ENCODE peak calls at places on chromosomes 5 and 9, in six cellular contexts. B is A549, E is K562, M is endothelial cell of umbilical vein, H is GM12878, R is HepG2. S is an unnamed sample.

GRCh38 chr5:140672455-140673186 is 755 bp downstream of the DND1 start:
- DNase-seq in M (peak), E (no peak), B (no peak), H (no peak), R (no peak), S (peak)

GRCh38 chr9:114989600-114990410 is 59.4 kb upstream of the TNFSF8 start:
- DNase-seq in E (no peak), H (peak), R (no peak), B (no peak), M (no peak), S (peak)

GRCh38 chr5:143564417-143564816 is 160.9 kb upstream of the NR3C1 start:
- DNase-seq in R (no peak), B (no peak), H (peak), M (no peak), E (no peak), S (peak)

GRCh38 chr9:76403352-76403751 is 9.1 kb upstream of the RFK start:
- DNase-seq in E (no peak), B (peak), R (peak), M (peak), H (peak), S (peak)

GRCh38 chr5:137142371-137143243 is 356.5 kb downstream of the SPOCK1 start:
- DNase-seq in M (no peak), E (no peak), H (peak), B (no peak), R (no peak), S (no peak)

GRCh38 chr5:68279960-68280359 is 64.4 kb downstream of the PIK3R1 start:
- DNase-seq in M (no peak), R (no peak), H (no peak), B (no peak), E (peak), S (no peak)

GRCh38 chr9:3200331-3200774 is 325.4 kb downstream of the RFX3 start:
- DNase-seq in H (no peak), R (no peak), B (no peak), M (no peak), E (no peak), S (no peak)

GRCh38 chr9:90878562-90878961 is 76.9 kb downstream of the SYK start:
- DNase-seq in H (no peak), E (no peak), B (no peak), R (no peak), M (no peak), S (no peak)

GRCh38 chr9:86687788-86688187 is 259.5 kb downstream of the GAS1 start:
- DNase-seq in M (no peak), B (no peak), H (no peak), R (no peak), E (no peak), S (no peak)

GRCh38 chr5:67493676-67494075 is 297.1 kb upstream of the CD180 start:
- DNase-seq in E (no peak), M (peak), R (peak), H (no peak), B (no peak), S (peak)

GRCh38 chr5:109252731-109253130 is 157.0 kb downstream of the PJA2 start:
- DNase-seq in B (no peak), H (no peak), R (no peak), M (no peak), E (no peak), S (no peak)

GRCh38 chr5:174741352-174741751 is 17.0 kb downstream of the MSX2 start:
- DNase-seq in H (no peak), M (no peak), R (no peak), B (no peak), E (no peak), S (no peak)

GRCh38 chr5:36692791-36693763 is 86.7 kb downstream of the SLC1A3 start:
- DNase-seq in H (no peak), M (peak), R (peak), B (peak), E (peak), S (peak)

GRCh38 chr9:105062222-105062850 is 134.4 kb upstream of the ABCA1 start:
- DNase-seq in B (no peak), H (no peak), M (no peak), E (no peak), R (no peak), S (no peak)

GRCh38 chr9:130920762-130921482 is 18.1 kb downstream of the FIBCD1 start:
- DNase-seq in E (peak), B (no peak), R (no peak), M (no peak), H (no peak), S (no peak)

GRCh38 chr5:139808481-139809330 is 13.1 kb downstream of the PSD2 start:
- DNase-seq in R (no peak), H (no peak), B (no peak), M (peak), E (peak), S (peak)

GRCh38 chr5:155307219-155307618 is 293.7 kb downstream of the KIF4B start:
- DNase-seq in E (no peak), H (no peak), R (no peak), M (no peak), B (no peak), S (no peak)

GRCh38 chr9:98021306-98022040 is 35.1 kb upstream of the NANS start:
- DNase-seq in H (no peak), B (no peak), E (no peak), M (no peak), R (no peak), S (no peak)

GRCh38 chr5:154677921-154678320 is 77.3 kb upstream of the LARP1 start:
- DNase-seq in B (no peak), E (no peak), H (no peak), R (no peak), M (no peak), S (peak)

GRCh38 chr9:128819716-128820664 is 1.7 kb downstream of the ENDOG start:
- DNase-seq in H (no peak), E (peak), R (no peak), B (no peak), M (no peak), S (no peak)

GRCh38 chr5:73591698-73592501 is 26.4 kb downstream of the UTP15 start:
- DNase-seq in M (peak), B (no peak), R (no peak), E (no peak), H (no peak), S (no peak)

GRCh38 chr9:18863821-18864220 is 169.2 kb downstream of the SAXO1 start:
- DNase-seq in R (no peak), H (no peak), E (no peak), B (no peak), M (no peak), S (no peak)

GRCh38 chr5:156475831-156476551 is 149.0 kb downstream of the SGCD start:
- DNase-seq in M (no peak), H (no peak), B (peak), E (no peak), R (no peak), S (no peak)

GRCh38 chr9:131598121-131598520 is 52.8 kb downstream of the PRRT1B start:
- DNase-seq in R (no peak), H (no peak), M (no peak), B (no peak), E (no peak), S (peak)

GRCh38 chr5:103258957-103259704 is 568 bp downstream of the MACIR start:
- DNase-seq in R (peak), H (no peak), B (peak), M (peak), E (peak), S (peak)

GRCh38 chr9:124339603-124340146 is 75.6 kb downstream of the PSMB7 start:
- DNase-seq in H (no peak), R (no peak), M (no peak), B (no peak), E (no peak), S (no peak)

GRCh38 chr9:28883209-28883608 is 1309.9 kb upstream of the C9orf72 start:
- DNase-seq in B (no peak), M (no peak), H (no peak), E (no peak), R (no peak), S (no peak)

GRCh38 chr5:104540448-104540847 is 977.9 kb upstream of the NUDT12 start:
- DNase-seq in B (no peak), E (no peak), M (peak), R (no peak), H (no peak), S (no peak)

GRCh38 chr5:19733612-19734495 is 254.1 kb downstream of the CDH18 start:
- DNase-seq in B (no peak), E (no peak), M (no peak), R (no peak), H (no peak), S (no peak)

GRCh38 chr9:110029422-110029814 is 178.5 kb downstream of the C9orf152 start:
- DNase-seq in H (no peak), E (no peak), R (peak), M (peak), B (peak), S (peak)

DNA sequence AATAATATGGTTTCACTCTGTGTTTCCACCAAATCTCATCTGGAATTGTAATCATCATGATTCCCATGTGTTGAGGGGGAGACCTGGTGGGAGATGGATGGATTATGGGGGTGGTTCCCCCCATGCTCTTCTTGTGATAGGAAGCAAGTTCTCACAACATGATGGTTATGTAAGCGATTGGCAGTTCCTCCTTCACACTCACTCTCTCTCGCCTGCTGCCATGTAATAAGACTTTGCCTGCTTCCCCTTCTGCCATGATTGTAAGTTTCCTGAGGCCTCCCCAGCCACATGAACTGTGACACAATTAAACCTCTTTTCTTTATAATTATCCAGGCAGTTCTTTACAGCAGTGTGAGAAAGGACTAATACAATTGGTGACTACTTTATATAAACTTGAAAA is 48.4 kb downstream of the PTBP3 start:
- DNase-seq in R (no peak), H (no peak), E (no peak), M (no peak), B (no peak), S (peak)
- TF ChIP-seq POLR2A in R (no peak), H (no peak), E (no peak), M (no peak), B (no peak), S (no peak)

GRCh38 chr9:133402689-133403088 is 15.1 kb downstream of the REXO4 start:
- DNase-seq in H (no peak), M (no peak), B (no peak), E (no peak), R (no peak), S (no peak)

GRCh38 chr9:133400292-133400691 is 17.5 kb downstream of the REXO4 start:
- DNase-seq in B (no peak), M (no peak), H (no peak), E (no peak), R (no peak), S (no peak)

GRCh38 chr9:133404440-133405002 is 13.3 kb downstream of the REXO4 start:
- DNase-seq in E (no peak), R (no peak), B (no peak), M (no peak), H (no peak), S (no peak)

GRCh38 chr9:133403766-133404439 is 13.9 kb downstream of the REXO4 start:
- DNase-seq in H (no peak), B (peak), M (peak), R (peak), E (peak), S (peak)

DNA sequence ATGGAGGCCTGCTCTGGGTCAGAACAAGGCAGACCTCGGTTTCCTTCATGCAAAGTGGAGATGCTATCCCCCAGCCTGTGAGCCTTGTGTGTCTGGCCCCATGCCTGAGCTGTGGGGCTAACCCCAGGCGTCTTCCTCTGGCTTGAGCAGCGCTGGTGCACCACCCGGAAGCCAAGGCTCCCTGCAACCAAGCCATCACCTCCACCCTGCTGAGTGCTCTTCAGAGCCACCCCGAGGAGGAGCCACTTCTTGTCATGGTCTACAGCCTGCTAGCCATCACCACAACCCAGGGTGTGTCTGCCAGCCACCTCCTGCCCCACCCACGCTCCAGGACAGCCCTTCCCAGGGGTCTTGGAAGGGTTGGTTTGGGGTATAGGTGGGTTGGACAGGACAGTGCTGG is 16.2 kb downstream of the REXO4 start:
- DNase-seq in E (no peak), B (no peak), R (no peak), H (no peak), M (no peak), S (no peak)
- TF ChIP-seq MYC in E (no peak), B (no peak), R (no peak), H (no peak), M (no peak), S (no peak)

GRCh38 chr9:16347886-16348285 is 522.6 kb downstream of the BNC2 start:
- DNase-seq in B (no peak), E (no peak), R (no peak), M (no peak), H (no peak), S (no peak)

GRCh38 chr9:16356196-16356765 is 514.2 kb downstream of the BNC2 start:
- DNase-seq in B (no peak), R (no peak), M (no peak), H (no peak), E (no peak), S (no peak)

GRCh38 chr9:16352232-16352631 is 518.2 kb downstream of the BNC2 start:
- DNase-seq in B (no peak), M (no peak), H (no peak), R (no peak), E (no peak), S (no peak)

GRCh38 chr9:16348531-16348930 is 521.9 kb downstream of the BNC2 start:
- DNase-seq in E (no peak), B (no peak), H (no peak), M (no peak), R (no peak), S (no peak)

GRCh38 chr9:16352791-16353401 is 517.6 kb downstream of the BNC2 start:
- DNase-seq in R (no peak), M (no peak), H (no peak), B (no peak), E (no peak), S (no peak)
- TF ChIP-seq CTCF in R (no peak), M (no peak), H (no peak), B (no peak), E (no peak), S (no peak)

GRCh38 chr5:61333351-61334223 is 1.5 kb downstream of the ZSWIM6 start:
- DNase-seq in E (peak), B (no peak), H (no peak), M (peak), R (no peak), S (peak)
- TF ChIP-seq POLR2A in E (no peak), B (no peak), H (no peak), M (no peak), R (no peak), S (no peak)

GRCh38 chr9:89441655-89441970 is 56.3 kb downstream of the SEMA4D start:
- DNase-seq in R (no peak), E (no peak), H (no peak), B (no peak), M (no peak), S (no peak)

GRCh38 chr9:89444212-89444611 is 53.7 kb downstream of the SEMA4D start:
- DNase-seq in E (no peak), H (no peak), R (no peak), B (no peak), M (no peak), S (no peak)

GRCh38 chr9:89442501-89442978 is 55.4 kb downstream of the SEMA4D start:
- DNase-seq in E (no peak), B (no peak), H (no peak), M (no peak), R (no peak), S (peak)

GRCh38 chr9:89442016-89442415 is 55.9 kb downstream of the SEMA4D start:
- DNase-seq in E (no peak), M (no peak), H (no peak), R (no peak), B (no peak), S (no peak)

GRCh38 chr9:89442981-89443817 is 54.7 kb downstream of the SEMA4D start:
- DNase-seq in E (no peak), M (no peak), B (no peak), H (no peak), R (no peak), S (peak)
- TF ChIP-seq MYC in E (no peak), M (no peak), B (no peak), H (no peak), R (no peak), S (peak)

GRCh38 chr5:119379096-119379495 is 23.3 kb downstream of the TNFAIP8 start:
- DNase-seq in R (no peak), H (no peak), M (no peak), B (no peak), E (no peak), S (no peak)
- TF ChIP-seq CTCF in R (no peak), H (no peak), M (no peak), B (no peak), E (no peak), S (no peak)

DNA sequence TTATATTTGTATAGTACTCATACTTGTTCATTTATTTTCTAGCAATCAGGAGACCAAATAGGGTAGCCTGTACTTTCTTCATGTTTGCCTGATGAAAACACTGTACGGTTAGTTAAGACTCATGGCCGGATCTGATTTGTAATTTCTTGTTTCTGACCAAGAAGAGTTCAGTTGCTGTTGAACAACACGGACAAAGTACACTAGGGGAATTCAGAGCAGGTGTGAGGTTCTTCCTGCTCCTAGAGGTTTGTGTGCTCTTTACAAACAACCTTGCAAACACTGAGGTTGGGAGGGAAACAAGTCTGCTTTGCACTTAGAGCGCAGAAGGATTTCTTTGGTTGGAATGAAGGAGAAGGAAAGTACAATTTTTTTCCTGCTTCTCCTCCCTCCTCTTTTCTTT is 69.7 kb downstream of the TRIO start:
- DNase-seq in E (no peak), B (no peak), M (no peak), R (peak), H (peak), S (no peak)
- TF ChIP-seq POLR2A in E (no peak), B (no peak), M (no peak), R (no peak), H (no peak), S (no peak)